ENCODE peak calls at places on chromosomes 12 and 14, in six cellular contexts. W is A549; Z is LNCaP clone FGC; J is fibroblast of pulmonary artery; O is CD4-positive, alpha-beta T cell; G is HFF-Myc. T is an unnamed sample.

GRCh38 chr12:111438501-111438900 is 32.8 kb downstream of the SH2B3 start:
- DNase-seq in W (no peak), Z (no peak), J (peak; percentile 67), O (peak; percentile 56), G (no peak), T (peak; percentile 99)

GRCh38 chr12:62715086-62715786 is 219.7 kb downstream of the PPM1H start:
- DNase-seq in W (no peak), Z (no peak), J (no peak), O (no peak), G (no peak), T (no peak)

GRCh38 chr14:37594238-37594915 is 672 bp downstream of the FOXA1 start:
- DNase-seq in W (peak; percentile 92), Z (peak; percentile 87), J (peak; percentile 87), O (no peak), G (peak; percentile 65), T (peak; percentile 61)

GRCh38 chr12:113196996-113197395 is 11.5 kb downstream of the RITA1 start:
- DNase-seq in W (peak; percentile 84), Z (no peak), J (peak; percentile 88), O (peak; percentile 33), G (peak; percentile 65), T (peak; percentile 91)

GRCh38 chr12:88733003-88733402 is 152.7 kb upstream of the KITLG start:
- DNase-seq in W (no peak), Z (no peak), J (no peak), O (no peak), G (no peak), T (no peak)

GRCh38 chr14:60094306-60094897 is 2.7 kb downstream of the PCNX4 start:
- DNase-seq in W (peak; percentile 16), Z (no peak), J (peak; percentile 75), O (no peak), G (no peak), T (peak; percentile 25)

GRCh38 chr14:69288001-69288771 is 28.2 kb downstream of the GALNT16 start:
- DNase-seq in W (peak; percentile 21), Z (peak; percentile 68), J (peak; percentile 21), O (no peak), G (no peak), T (no peak)

GRCh38 chr12:77847665-77848431 is 17.2 kb downstream of the NAV3 start:
- DNase-seq in W (no peak), Z (peak; percentile 88), J (peak; percentile 83), O (no peak), G (peak; percentile 66), T (no peak)

GRCh38 chr12:127926004-127926403 is 341.0 kb upstream of the TMEM132C start:
- DNase-seq in W (peak; percentile 6), Z (no peak), J (peak; percentile 14), O (no peak), G (no peak), T (no peak)

GRCh38 chr12:112524676-112525425 is 106.1 kb downstream of the PTPN11 start:
- DNase-seq in W (peak; percentile 47), Z (peak; percentile 40), J (peak; percentile 21), O (no peak), G (peak; percentile 7), T (peak; percentile 31)

GRCh38 chr12:50201987-50202521 is 34.9 kb upstream of the CERS5 start:
- DNase-seq in W (peak; percentile 53), Z (peak; percentile 92), J (peak; percentile 79), O (no peak), G (no peak), T (no peak)

GRCh38 chr12:93183940-93184663 is 193.6 kb upstream of the NUDT4 start:
- DNase-seq in W (no peak), Z (no peak), J (peak; percentile 58), O (no peak), G (no peak), T (peak; percentile 98)

GRCh38 chr12:43206396-43206795 is 345.6 kb downstream of the ADAMTS20 start:
- DNase-seq in W (no peak), Z (no peak), J (peak; percentile 18), O (no peak), G (no peak), T (no peak)

GRCh38 chr12:130916251-130916911 is 37.3 kb upstream of the ADGRD1 start:
- DNase-seq in W (peak; percentile 74), Z (peak; percentile 17), J (peak; percentile 66), O (no peak), G (no peak), T (peak; percentile 87)

GRCh38 chr12:53712059-53712643 is 15.1 kb downstream of the CALCOCO1 start:
- DNase-seq in W (no peak), Z (no peak), J (no peak), O (no peak), G (no peak), T (no peak)

GRCh38 chr14:21734457-21735074 is 60.9 kb upstream of the OR4E1 start:
- DNase-seq in W (peak; percentile 69), Z (peak; percentile 68), J (peak; percentile 68), O (no peak), G (peak; percentile 2), T (peak; percentile 66)

GRCh38 chr12:109581856-109582255 is 8.3 kb downstream of the MVK start:
- DNase-seq in W (no peak), Z (no peak), J (peak; percentile 11), O (no peak), G (no peak), T (no peak)

GRCh38 chr12:120496353-120497340 is 734 bp downstream of the DYNLL1 start:
- DNase-seq in W (peak; percentile 45), Z (no peak), J (peak; percentile 67), O (peak; percentile 35), G (peak; percentile 11), T (peak; percentile 85)

GRCh38 chr12:3085341-3086125 is 8.4 kb downstream of the TSPAN9 start:
- DNase-seq in W (no peak), Z (no peak), J (no peak), O (no peak), G (no peak), T (no peak)

GRCh38 chr12:115918763-115919162 is 358.7 kb downstream of the MED13L start:
- DNase-seq in W (no peak), Z (no peak), J (no peak), O (no peak), G (no peak), T (peak; percentile 44)

GRCh38 chr12:115923851-115924250 is 353.6 kb downstream of the MED13L start:
- DNase-seq in W (no peak), Z (no peak), J (no peak), O (no peak), G (no peak), T (no peak)

GRCh38 chr12:115926037-115926670 is 351.3 kb downstream of the MED13L start:
- DNase-seq in W (no peak), Z (no peak), J (no peak), O (no peak), G (no peak), T (no peak)

GRCh38 chr12:115920395-115921183 is 356.9 kb downstream of the MED13L start:
- DNase-seq in W (no peak), Z (no peak), J (peak; percentile 8), O (no peak), G (no peak), T (no peak)

DNA sequence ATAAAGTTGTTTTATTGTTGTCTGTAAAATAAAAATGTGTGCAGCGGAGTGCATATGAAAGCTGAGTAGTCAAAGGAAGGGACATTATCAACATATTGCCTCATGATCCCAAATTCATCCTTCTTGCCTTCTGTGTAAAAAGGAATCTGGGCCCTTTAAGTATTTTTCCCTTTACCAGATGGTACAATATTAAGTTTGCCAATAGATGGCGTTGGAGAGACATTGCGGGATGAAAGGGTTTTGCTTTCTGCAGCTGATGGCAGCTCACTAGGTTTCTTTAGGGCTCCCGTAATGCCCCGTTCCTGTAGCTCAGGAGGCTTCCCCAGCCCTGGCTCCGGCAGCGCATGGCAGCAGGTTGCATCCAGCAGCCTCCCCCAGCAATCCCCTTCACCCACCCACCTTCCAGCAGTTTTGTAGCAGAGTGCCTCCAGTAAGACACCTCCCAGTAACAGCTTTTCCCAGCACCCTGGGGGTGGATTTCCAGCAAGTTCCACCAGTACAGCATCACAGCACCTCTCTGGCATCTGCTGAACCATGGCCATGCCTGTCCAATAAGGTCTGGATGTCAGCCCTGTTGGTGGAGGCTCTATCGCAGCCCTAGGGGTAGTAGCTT is 354.4 kb downstream of the MED13L start:
- DNase-seq in W (peak; percentile 53), Z (peak; percentile 27), J (peak; percentile 20), O (no peak), G (no peak), T (peak; percentile 67)
- TF ChIP-seq CTCF in W (peak; percentile 37), Z (peak; percentile 38), J (peak; percentile 22), O (no peak), G (peak; percentile 47), T (peak; percentile 77)

GRCh38 chr12:10365716-10366433 is 24.0 kb downstream of the KLRK1 start:
- DNase-seq in W (no peak), Z (no peak), J (peak; percentile 55), O (no peak), G (no peak), T (peak; percentile 25)

GRCh38 chr12:10368206-10369171 is 21.4 kb downstream of the KLRK1 start:
- DNase-seq in W (no peak), Z (no peak), J (no peak), O (no peak), G (no peak), T (peak; percentile 17)

GRCh38 chr12:10364839-10365681 is 24.8 kb downstream of the KLRK1 start:
- DNase-seq in W (peak; percentile 53), Z (peak; percentile 80), J (peak; percentile 86), O (peak; percentile 44), G (peak; percentile 39), T (peak; percentile 83)

GRCh38 chr12:10363922-10364838 is 25.7 kb downstream of the KLRK1 start:
- DNase-seq in W (no peak), Z (no peak), J (peak; percentile 55), O (peak; percentile 24), G (no peak), T (peak; percentile 60)

GRCh38 chr12:10366875-10367274 is 23.0 kb downstream of the KLRK1 start:
- DNase-seq in W (peak; percentile 70), Z (no peak), J (peak; percentile 55), O (no peak), G (no peak), T (peak; percentile 74)
- TF ChIP-seq CTCF in W (peak; percentile 72), Z (peak; percentile 65), J (peak; percentile 17), O (peak; percentile 5), G (peak; percentile 29), T (peak; percentile 48)

GRCh38 chr12:5796171-5797091 is 148.6 kb downstream of the ANO2 start:
- DNase-seq in W (peak; percentile 28), Z (no peak), J (peak; percentile 3), O (no peak), G (no peak), T (peak; percentile 28)
- TF ChIP-seq CTCF in W (peak; percentile 30), Z (peak; percentile 97), J (peak; percentile 14), O (peak; percentile 27), G (peak; percentile 64), T (peak; percentile 58)

GRCh38 chr14:46487582-46488350 is 163.8 kb downstream of the RPL10L start:
- DNase-seq in W (no peak), Z (no peak), J (no peak), O (no peak), G (no peak), T (no peak)

GRCh38 chr14:46488374-46488773 is 163.2 kb downstream of the RPL10L start:
- DNase-seq in W (no peak), Z (no peak), J (no peak), O (no peak), G (no peak), T (no peak)

DNA sequence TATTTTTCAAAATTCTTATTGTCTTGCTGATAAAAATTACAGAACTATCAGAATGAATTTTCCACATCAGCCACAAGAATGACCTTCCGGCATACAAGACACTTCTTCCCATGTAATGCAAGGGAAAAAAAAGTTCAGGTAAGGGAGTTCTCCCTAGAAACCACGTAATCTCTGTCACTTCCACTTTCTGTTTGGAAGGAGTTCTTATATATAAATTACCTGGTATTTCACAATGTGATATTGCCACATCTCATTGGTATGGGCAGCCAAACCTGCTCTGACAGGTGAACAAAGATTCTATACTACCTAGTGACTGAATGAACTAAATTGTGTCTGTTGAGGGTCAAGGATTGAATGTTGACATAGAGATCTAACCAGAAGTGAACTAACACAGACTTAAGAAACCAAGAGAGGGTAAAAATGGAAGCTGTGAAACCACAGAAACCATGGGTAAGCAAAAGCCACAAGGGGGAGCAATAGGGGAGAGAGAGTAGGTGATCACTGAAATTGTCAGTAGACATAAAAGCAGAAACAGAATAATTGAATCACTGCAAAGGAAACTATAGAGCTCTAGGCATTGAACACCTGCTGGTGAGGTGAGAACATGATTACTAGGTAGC is 161.3 kb downstream of the RPL10L start:
- DNase-seq in W (peak; percentile 15), Z (no peak), J (no peak), O (no peak), G (no peak), T (peak; percentile 59)
- TF ChIP-seq CTCF in W (no peak), Z (peak; percentile 42), J (no peak), O (no peak), G (peak; percentile 2), T (peak; percentile 60)

T was measured in NB4.